ENCODE peak calls at places on chromosomes 2 and 18, in seven cellular contexts. One of them, this sample, is unnamed.

GRCh38 chr2:25514043-25514627 is 159.2 kb downstream of the DTNB start:
- DNase-seq in astrocyte: no peak
- DNase-seq in foreskin fibroblast: no peak
- DNase-seq in lung: no peak
- DNase-seq in OCI-LY7: no peak
- DNase-seq in brain microvascular endothelial cell: no peak
- DNase-seq in tibial artery: no peak
- DNase-seq in this sample: no peak

GRCh38 chr2:226423498-226423960 is 376.1 kb downstream of the IRS1 start:
- DNase-seq in lung: peak; percentile 28
- DNase-seq in astrocyte: peak; percentile 44
- DNase-seq in tibial artery: peak; percentile 22
- DNase-seq in brain microvascular endothelial cell: no peak
- DNase-seq in foreskin fibroblast: no peak
- DNase-seq in OCI-LY7: no peak
- DNase-seq in this sample: no peak

GRCh38 chr18:26215247-26215970 is 10.8 kb upstream of the TAF4B start:
- DNase-seq in astrocyte: no peak
- DNase-seq in foreskin fibroblast: no peak
- DNase-seq in OCI-LY7: peak; percentile 83
- DNase-seq in tibial artery: no peak
- DNase-seq in lung: no peak
- DNase-seq in brain microvascular endothelial cell: no peak
- DNase-seq in this sample: no peak

GRCh38 chr18:32714571-32715148 is 58.2 kb downstream of the KLHL14 start:
- DNase-seq in lung: peak; percentile 34
- DNase-seq in tibial artery: no peak
- DNase-seq in foreskin fibroblast: peak; percentile 1
- DNase-seq in OCI-LY7: peak; percentile 75
- DNase-seq in brain microvascular endothelial cell: peak; percentile 49
- DNase-seq in astrocyte: peak; percentile 48
- DNase-seq in this sample: peak; percentile 67

GRCh38 chr2:237194906-237195305 is 109.2 kb downstream of the COPS8 start:
- DNase-seq in lung: no peak
- DNase-seq in tibial artery: no peak
- DNase-seq in foreskin fibroblast: no peak
- DNase-seq in OCI-LY7: no peak
- DNase-seq in brain microvascular endothelial cell: no peak
- DNase-seq in astrocyte: no peak
- DNase-seq in this sample: no peak

GRCh38 chr2:239239607-239240479 is 161.0 kb downstream of the HDAC4 start:
- DNase-seq in foreskin fibroblast: no peak
- DNase-seq in tibial artery: no peak
- DNase-seq in brain microvascular endothelial cell: no peak
- DNase-seq in lung: no peak
- DNase-seq in astrocyte: no peak
- DNase-seq in OCI-LY7: no peak
- DNase-seq in this sample: no peak

GRCh38 chr2:159609933-159610523 is 6.3 kb downstream of the BAZ2B start:
- DNase-seq in OCI-LY7: no peak
- DNase-seq in foreskin fibroblast: no peak
- DNase-seq in astrocyte: no peak
- DNase-seq in brain microvascular endothelial cell: no peak
- DNase-seq in tibial artery: no peak
- DNase-seq in lung: no peak
- DNase-seq in this sample: no peak

GRCh38 chr2:2102870-2103269 is 228.2 kb downstream of the MYT1L start:
- DNase-seq in lung: no peak
- DNase-seq in tibial artery: no peak
- DNase-seq in brain microvascular endothelial cell: no peak
- DNase-seq in foreskin fibroblast: no peak
- DNase-seq in astrocyte: no peak
- DNase-seq in OCI-LY7: no peak
- DNase-seq in this sample: no peak

GRCh38 chr2:167818521-167818920 is 428.9 kb downstream of the STK39 start:
- DNase-seq in brain microvascular endothelial cell: no peak
- DNase-seq in tibial artery: no peak
- DNase-seq in OCI-LY7: no peak
- DNase-seq in foreskin fibroblast: no peak
- DNase-seq in lung: no peak
- DNase-seq in astrocyte: no peak
- DNase-seq in this sample: no peak

GRCh38 chr2:9214866-9215265 is 8.3 kb downstream of the ASAP2 start:
- DNase-seq in tibial artery: no peak
- DNase-seq in astrocyte: no peak
- DNase-seq in lung: no peak
- DNase-seq in OCI-LY7: no peak
- DNase-seq in brain microvascular endothelial cell: no peak
- DNase-seq in foreskin fibroblast: no peak
- DNase-seq in this sample: no peak

GRCh38 chr18:72867721-72868665 is at the start of gene NETO1:
- DNase-seq in astrocyte: no peak
- DNase-seq in OCI-LY7: no peak
- DNase-seq in lung: no peak
- DNase-seq in brain microvascular endothelial cell: no peak
- DNase-seq in foreskin fibroblast: peak; percentile 37
- DNase-seq in tibial artery: no peak
- DNase-seq in this sample: no peak

GRCh38 chr2:11213090-11213638 is 57.9 kb downstream of the SLC66A3 start:
- DNase-seq in lung: no peak
- DNase-seq in OCI-LY7: no peak
- DNase-seq in tibial artery: no peak
- DNase-seq in foreskin fibroblast: no peak
- DNase-seq in astrocyte: peak; percentile 98
- DNase-seq in brain microvascular endothelial cell: peak; percentile 76
- DNase-seq in this sample: peak; percentile 60

GRCh38 chr2:12918841-12919445 is 202.2 kb downstream of the TRIB2 start:
- DNase-seq in astrocyte: peak; percentile 98
- DNase-seq in brain microvascular endothelial cell: peak; percentile 49
- DNase-seq in foreskin fibroblast: peak; percentile 80
- DNase-seq in lung: peak; percentile 52
- DNase-seq in OCI-LY7: no peak
- DNase-seq in tibial artery: peak; percentile 84
- DNase-seq in this sample: peak; percentile 100

GRCh38 chr2:125679903-125680302 is 976.1 kb upstream of the GYPC start:
- DNase-seq in lung: no peak
- DNase-seq in foreskin fibroblast: no peak
- DNase-seq in astrocyte: no peak
- DNase-seq in brain microvascular endothelial cell: no peak
- DNase-seq in tibial artery: no peak
- DNase-seq in OCI-LY7: no peak
- DNase-seq in this sample: no peak

GRCh38 chr2:69102234-69102633 is 89.3 kb downstream of the ANTXR1 start:
- DNase-seq in lung: no peak
- DNase-seq in foreskin fibroblast: no peak
- DNase-seq in brain microvascular endothelial cell: no peak
- DNase-seq in OCI-LY7: no peak
- DNase-seq in tibial artery: no peak
- DNase-seq in astrocyte: no peak
- DNase-seq in this sample: no peak

GRCh38 chr2:131153529-131153928 is 48.4 kb downstream of the PLEKHB2 start:
- DNase-seq in brain microvascular endothelial cell: no peak
- DNase-seq in tibial artery: no peak
- DNase-seq in lung: no peak
- DNase-seq in astrocyte: no peak
- DNase-seq in foreskin fibroblast: no peak
- DNase-seq in OCI-LY7: peak; percentile 19
- DNase-seq in this sample: no peak

GRCh38 chr2:128043041-128043440 is 15.2 kb upstream of the SAP130 start:
- DNase-seq in OCI-LY7: no peak
- DNase-seq in brain microvascular endothelial cell: no peak
- DNase-seq in lung: no peak
- DNase-seq in tibial artery: no peak
- DNase-seq in astrocyte: no peak
- DNase-seq in foreskin fibroblast: no peak
- DNase-seq in this sample: no peak

GRCh38 chr2:241391892-241392665 is 36.0 kb downstream of the FARP2 start:
- DNase-seq in lung: peak; percentile 42
- DNase-seq in OCI-LY7: peak; percentile 65
- DNase-seq in brain microvascular endothelial cell: no peak
- DNase-seq in tibial artery: peak; percentile 26
- DNase-seq in foreskin fibroblast: peak; percentile 21
- DNase-seq in astrocyte: no peak
- DNase-seq in this sample: peak; percentile 71
- TF ChIP-seq CTCF in lung: peak; percentile 14
- TF ChIP-seq CTCF in OCI-LY7: peak; percentile 82
- TF ChIP-seq CTCF in brain microvascular endothelial cell: peak; percentile 65
- TF ChIP-seq CTCF in tibial artery: peak; percentile 41
- TF ChIP-seq CTCF in foreskin fibroblast: peak; percentile 66
- TF ChIP-seq CTCF in astrocyte: peak; percentile 18
- TF ChIP-seq CTCF in this sample: peak; percentile 68

GRCh38 chr2:174779361-174779928 is 15.2 kb upstream of the CHRNA1 start:
- DNase-seq in astrocyte: peak; percentile 85
- DNase-seq in tibial artery: no peak
- DNase-seq in brain microvascular endothelial cell: no peak
- DNase-seq in foreskin fibroblast: peak; percentile 78
- DNase-seq in OCI-LY7: no peak
- DNase-seq in lung: no peak
- DNase-seq in this sample: no peak

GRCh38 chr2:174780191-174780590 is 15.9 kb upstream of the CHRNA1 start:
- DNase-seq in astrocyte: peak; percentile 45
- DNase-seq in OCI-LY7: no peak
- DNase-seq in lung: no peak
- DNase-seq in brain microvascular endothelial cell: no peak
- DNase-seq in foreskin fibroblast: no peak
- DNase-seq in tibial artery: no peak
- DNase-seq in this sample: no peak

GRCh38 chr2:174777334-174777733 is 13.1 kb upstream of the CHRNA1 start:
- DNase-seq in lung: no peak
- DNase-seq in astrocyte: no peak
- DNase-seq in OCI-LY7: no peak
- DNase-seq in foreskin fibroblast: no peak
- DNase-seq in tibial artery: no peak
- DNase-seq in brain microvascular endothelial cell: no peak
- DNase-seq in this sample: no peak

GRCh38 chr2:174776686-174777085 is 12.4 kb upstream of the CHRNA1 start:
- DNase-seq in tibial artery: no peak
- DNase-seq in lung: no peak
- DNase-seq in astrocyte: no peak
- DNase-seq in brain microvascular endothelial cell: no peak
- DNase-seq in OCI-LY7: no peak
- DNase-seq in foreskin fibroblast: no peak
- DNase-seq in this sample: no peak

GRCh38 chr2:174778479-174778962 is 14.2 kb upstream of the CHRNA1 start:
- DNase-seq in tibial artery: peak; percentile 29
- DNase-seq in lung: peak; percentile 61
- DNase-seq in OCI-LY7: no peak
- DNase-seq in brain microvascular endothelial cell: peak; percentile 93
- DNase-seq in foreskin fibroblast: peak; percentile 100
- DNase-seq in astrocyte: peak; percentile 98
- DNase-seq in this sample: peak; percentile 74
- H3K4me3 ChIP-seq in tibial artery: no peak overlapping the region
- H3K4me3 ChIP-seq in lung: no peak overlapping the region
- H3K4me3 ChIP-seq in OCI-LY7: no peak overlapping the region
- H3K4me3 ChIP-seq in brain microvascular endothelial cell: no peak overlapping the region
- H3K4me3 ChIP-seq in foreskin fibroblast: no peak overlapping the region
- H3K4me3 ChIP-seq in astrocyte: no peak overlapping the region
- H3K4me3 ChIP-seq in this sample: no peak overlapping the region

GRCh38 chr2:190994148-190994547 is 19.8 kb downstream of the STAT1 start:
- DNase-seq in OCI-LY7: no peak
- DNase-seq in astrocyte: no peak
- DNase-seq in lung: no peak
- DNase-seq in foreskin fibroblast: no peak
- DNase-seq in brain microvascular endothelial cell: no peak
- DNase-seq in tibial artery: no peak
- DNase-seq in this sample: no peak

GRCh38 chr2:190996947-190997346 is 17.0 kb downstream of the STAT1 start:
- DNase-seq in OCI-LY7: no peak
- DNase-seq in tibial artery: no peak
- DNase-seq in foreskin fibroblast: no peak
- DNase-seq in astrocyte: no peak
- DNase-seq in brain microvascular endothelial cell: no peak
- DNase-seq in lung: no peak
- DNase-seq in this sample: no peak

GRCh38 chr2:190999058-190999457 is 14.9 kb downstream of the STAT1 start:
- DNase-seq in foreskin fibroblast: no peak
- DNase-seq in brain microvascular endothelial cell: no peak
- DNase-seq in lung: no peak
- DNase-seq in astrocyte: no peak
- DNase-seq in tibial artery: no peak
- DNase-seq in OCI-LY7: no peak
- DNase-seq in this sample: no peak

GRCh38 chr2:190997516-190998113 is 16.4 kb downstream of the STAT1 start:
- DNase-seq in astrocyte: no peak
- DNase-seq in foreskin fibroblast: no peak
- DNase-seq in tibial artery: no peak
- DNase-seq in OCI-LY7: no peak
- DNase-seq in lung: no peak
- DNase-seq in brain microvascular endothelial cell: no peak
- DNase-seq in this sample: no peak

GRCh38 chr2:190996338-190996946 is 17.5 kb downstream of the STAT1 start:
- DNase-seq in lung: no peak
- DNase-seq in tibial artery: no peak
- DNase-seq in brain microvascular endothelial cell: peak; percentile 35
- DNase-seq in foreskin fibroblast: no peak
- DNase-seq in astrocyte: no peak
- DNase-seq in OCI-LY7: peak; percentile 55
- DNase-seq in this sample: peak; percentile 41
- TF ChIP-seq CTCF in lung: peak; percentile 0
- TF ChIP-seq CTCF in tibial artery: peak; percentile 44
- TF ChIP-seq CTCF in brain microvascular endothelial cell: peak; percentile 92
- TF ChIP-seq CTCF in foreskin fibroblast: peak; percentile 67
- TF ChIP-seq CTCF in astrocyte: peak; percentile 73
- TF ChIP-seq CTCF in OCI-LY7: peak; percentile 86
- TF ChIP-seq CTCF in this sample: peak; percentile 79

GRCh38 chr18:76476665-76477561 is 18.1 kb downstream of the ZNF516 start:
- DNase-seq in OCI-LY7: no peak
- DNase-seq in brain microvascular endothelial cell: peak; percentile 82
- DNase-seq in lung: no peak
- DNase-seq in foreskin fibroblast: peak; percentile 86
- DNase-seq in tibial artery: no peak
- DNase-seq in astrocyte: peak; percentile 95
- DNase-seq in this sample: peak; percentile 97
- H3K4me3 ChIP-seq in OCI-LY7: no peak overlapping the region
- H3K4me3 ChIP-seq in brain microvascular endothelial cell: peak overlapping the region; percentile 33
- H3K4me3 ChIP-seq in lung: no peak overlapping the region
- H3K4me3 ChIP-seq in foreskin fibroblast: peak overlapping the region; percentile 49
- H3K4me3 ChIP-seq in tibial artery: peak overlapping the region; percentile 32
- H3K4me3 ChIP-seq in astrocyte: peak overlapping the region; percentile 51
- H3K4me3 ChIP-seq in this sample: peak overlapping the region; percentile 49

This sample was measured in fibroblast of the aortic adventitia.